ENCODE peak calls at places on chromosome 5, in ten cellular contexts. S is heart left ventricle, O is uterus, A is breast epithelium, B is H1, Q is sigmoid colon, L is transverse colon, M is Peyer's patch, V is spleen, Y is IMR-90. F is an unnamed sample.
A peak's percentile ranks its signal among the peaks of the same experiment; 100 is the strongest.

GRCh38 chr5:73436535-73437125 is 11.9 kb downstream of the FOXD1 start:
- DNase-seq in B (peak; percentile 71), Y (no peak), Q (no peak), O (no peak), M (no peak), A (no peak), S (no peak), L (no peak), V (no peak), F (no peak)

GRCh38 chr5:73189816-73190451 is 16.9 kb downstream of the TMEM174 start:
- DNase-seq in L (peak; percentile 40), V (no peak), B (no peak), M (no peak), Q (no peak), Y (peak; percentile 72), S (no peak), A (no peak), O (peak; percentile 23), F (no peak)

GRCh38 chr5:80192507-80193241 is 63.2 kb downstream of the SERINC5 start:
- DNase-seq in V (no peak), A (no peak), Y (peak; percentile 51), S (peak; percentile 49), L (no peak), M (no peak), O (peak; percentile 50), Q (peak; percentile 68), B (no peak), F (no peak)

GRCh38 chr5:178193251-178193809 is 6.2 kb upstream of the GMCL2 start:
- DNase-seq in Q (no peak), B (no peak), M (no peak), S (no peak), A (peak; percentile 43), L (no peak), Y (no peak), V (no peak), O (no peak), F (no peak)

GRCh38 chr5:1435369-1435768 is 9.9 kb downstream of the SLC6A3 start:
- DNase-seq in B (no peak), L (no peak), A (no peak), M (no peak), V (no peak), S (no peak), Y (no peak), O (no peak), Q (no peak), F (peak; percentile 21)

GRCh38 chr5:146588331-146588730 is 72.3 kb upstream of the GPR151 start:
- DNase-seq in V (no peak), O (no peak), S (no peak), Y (no peak), Q (no peak), B (no peak), L (no peak), M (no peak), A (no peak), F (no peak)

GRCh38 chr5:33713087-33713486 is 178.7 kb downstream of the ADAMTS12 start:
- DNase-seq in A (no peak), L (no peak), M (no peak), Y (no peak), V (no peak), S (no peak), Q (no peak), B (no peak), O (no peak), F (no peak)

GRCh38 chr5:10689391-10690081 is 71.5 kb downstream of the DAP start:
- DNase-seq in M (no peak), S (no peak), Q (no peak), V (no peak), L (no peak), Y (peak; percentile 46), O (no peak), B (peak; percentile 87), A (no peak), F (no peak)

GRCh38 chr5:77881528-77881927 is 105.4 kb upstream of the TBCA start:
- DNase-seq in A (no peak), B (no peak), O (no peak), Q (no peak), Y (peak; percentile 18), L (no peak), S (no peak), M (no peak), V (no peak), F (no peak)

DNA sequence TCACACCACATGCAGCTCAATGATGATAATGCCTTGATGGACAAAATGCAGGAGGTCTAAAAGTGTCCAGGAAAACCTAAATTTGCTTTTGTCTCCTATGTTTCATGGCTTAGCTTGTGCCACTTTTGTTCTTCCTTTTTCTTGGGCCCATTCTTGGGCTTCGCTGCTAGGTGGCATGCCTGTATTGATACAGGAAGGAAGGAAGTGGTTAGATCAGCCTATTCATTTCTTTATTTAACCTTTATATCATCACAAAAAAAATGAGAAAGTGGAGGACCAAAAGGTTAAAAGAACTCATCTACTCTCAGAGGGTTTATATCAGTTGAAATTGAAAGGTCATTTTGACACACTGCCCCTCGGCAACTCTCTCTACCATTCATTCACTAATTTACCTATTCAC is 260.2 kb downstream of the ARHGAP26 start:
- DNase-seq in Q (no peak), S (no peak), L (no peak), A (no peak), Y (no peak), B (no peak), O (no peak), M (no peak), V (no peak), F (no peak)
- TF ChIP-seq CTCF in Q (no peak), S (no peak), L (no peak), A (no peak), Y (no peak), B (no peak), O (no peak), M (no peak), V (no peak), F (no peak)

GRCh38 chr5:179623001-179623905 is at the start of gene HNRNPH1:
- DNase-seq in Q (peak; percentile 100), O (peak; percentile 100), B (peak; percentile 98), Y (peak; percentile 98), S (peak; percentile 99), M (peak; percentile 97), V (peak; percentile 99), L (peak; percentile 99), A (peak; percentile 100), F (peak; percentile 98)
- TF ChIP-seq POLR2A in Q (peak; percentile 100), O (peak; percentile 96), B (peak; percentile 99), Y (peak; percentile 100), S (peak; percentile 99), M (peak; percentile 99), V (peak; percentile 98), L (peak; percentile 100), A (peak; percentile 100), F (peak; percentile 99)

GRCh38 chr5:148970876-148971275 is 92.0 kb downstream of the SH3TC2 start:
- DNase-seq in Q (no peak), V (no peak), A (no peak), O (no peak), B (peak; percentile 2), L (no peak), Y (no peak), S (no peak), M (no peak), F (no peak)

GRCh38 chr5:148974638-148975330 is 88.1 kb downstream of the SH3TC2 start:
- DNase-seq in O (no peak), M (no peak), Y (no peak), A (no peak), Q (no peak), L (no peak), V (no peak), B (no peak), S (no peak), F (no peak)

GRCh38 chr5:148973455-148973854 is 89.4 kb downstream of the SH3TC2 start:
- DNase-seq in M (no peak), Q (no peak), Y (peak; percentile 67), B (no peak), A (no peak), S (no peak), L (no peak), V (no peak), O (no peak), F (no peak)

GRCh38 chr5:148972396-148972795 is 90.5 kb downstream of the SH3TC2 start:
- DNase-seq in Q (no peak), M (no peak), O (no peak), L (no peak), Y (no peak), V (no peak), A (no peak), S (no peak), B (no peak), F (no peak)

DNA sequence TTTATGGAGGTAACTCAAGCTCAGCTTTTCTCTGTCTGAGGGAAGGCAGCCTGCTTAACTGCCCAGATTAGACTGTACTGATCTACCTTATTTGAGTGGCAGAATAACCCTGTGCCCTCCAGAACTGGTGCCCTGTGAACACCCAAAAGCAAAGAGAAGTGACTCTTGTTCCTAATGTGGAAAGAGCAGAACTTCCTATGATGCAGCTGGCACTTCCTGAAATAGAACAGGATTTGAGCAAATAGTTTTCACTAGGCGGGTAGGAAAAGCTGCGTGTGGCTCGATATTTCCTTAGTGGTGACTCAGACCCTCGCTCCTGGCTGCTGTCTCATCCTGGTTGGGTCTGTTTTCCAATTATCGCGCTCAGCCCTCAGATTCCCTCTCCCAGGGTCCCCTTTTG is 89.9 kb downstream of the SH3TC2 start:
- DNase-seq in Y (peak; percentile 89), Q (peak; percentile 71), S (peak; percentile 50), A (no peak), L (no peak), M (no peak), V (no peak), B (no peak), O (no peak), F (no peak)
- TF ChIP-seq CTCF in Y (peak; percentile 2), Q (no peak), S (no peak), A (no peak), L (no peak), M (no peak), V (no peak), B (no peak), O (no peak), F (no peak)

DNA sequence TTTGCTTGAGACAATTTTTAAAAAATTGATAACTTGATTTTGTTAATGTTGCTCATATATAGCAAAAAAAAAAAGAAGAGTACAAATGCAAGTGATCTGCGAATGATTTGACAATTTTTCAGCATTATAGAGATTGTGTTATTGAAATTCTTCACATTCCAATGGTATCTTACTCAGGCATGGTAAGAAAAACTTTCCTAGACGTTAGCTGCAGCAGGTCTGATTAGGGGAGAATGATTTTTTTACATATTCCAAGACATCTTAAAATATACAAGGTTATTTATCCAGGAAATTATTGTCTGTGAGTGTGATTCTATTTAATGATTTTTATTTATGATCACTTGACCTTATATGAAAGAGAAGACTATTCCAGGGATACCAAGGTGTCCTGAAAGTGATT is 361.9 kb downstream of the MAT2B start:
- DNase-seq in M (no peak), O (no peak), V (no peak), B (no peak), L (no peak), S (no peak), Y (peak; percentile 64), Q (no peak), A (no peak), F (no peak)
- TF ChIP-seq POLR2A in M (no peak), O (no peak), V (no peak), B (no peak), L (no peak), S (no peak), Y (no peak), Q (no peak), A (no peak), F (no peak)

GRCh38 chr5:93578813-93579560 is 2.0 kb downstream of the NR2F1-AS1 start:
- DNase-seq in L (no peak), M (no peak), B (peak; percentile 67), Y (peak; percentile 72), Q (peak; percentile 83), O (peak; percentile 83), V (no peak), S (no peak), A (no peak), F (no peak)
- TF ChIP-seq CTCF in L (no peak), M (no peak), B (no peak), Y (no peak), Q (no peak), O (peak; percentile 11), V (no peak), S (no peak), A (no peak), F (no peak)

GRCh38 chr5:69331528-69332445 is 814 bp downstream of the CCDC125 start:
- DNase-seq in L (peak; percentile 57), Y (no peak), M (no peak), O (no peak), Q (no peak), A (peak; percentile 59), V (no peak), B (peak; percentile 42), S (no peak), F (peak; percentile 61)
- TF ChIP-seq POLR2A in L (peak; percentile 51), Y (no peak), M (peak; percentile 54), O (no peak), Q (no peak), A (no peak), V (no peak), B (no peak), S (no peak), F (peak; percentile 34)

F was measured in right lobe of liver.